ENCODE peak calls at places on chromosome 1, in four cellular contexts. Y, W, T and I are unnamed samples.
A peak's percentile ranks its signal among the peaks of the same experiment; 100 is the strongest.

GRCh38 chr1:203789966-203790365 is 5.5 kb upstream of the ZBED6 start:
- DNase-seq in W (no peak), T (no peak), Y (no peak), I (no peak)

GRCh38 chr1:150810958-150811676 is 3.1 kb upstream of the CTSK start:
- DNase-seq in T (no peak), Y (no peak), W (no peak), I (no peak)

GRCh38 chr1:110407260-110408210 is at the start of gene LAMTOR5:
- DNase-seq in T (peak; percentile 95), W (peak; percentile 85), Y (peak; percentile 85), I (peak; percentile 84)

GRCh38 chr1:183847646-183848045 is 42.7 kb downstream of the RGL1 start:
- DNase-seq in W (no peak), Y (no peak), T (no peak), I (no peak)

GRCh38 chr1:201716742-201717135 is 112.2 kb upstream of the IPO9 start:
- DNase-seq in Y (no peak), T (no peak), W (no peak), I (no peak)

GRCh38 chr1:145878724-145879123 is 6.9 kb downstream of the ANKRD35 start:
- DNase-seq in W (no peak), T (no peak), Y (no peak), I (no peak)

GRCh38 chr1:212674872-212675271 is 24.8 kb downstream of the BATF3 start:
- DNase-seq in W (no peak), Y (no peak), T (no peak), I (no peak)

GRCh38 chr1:36463404-36463772 is 796 bp downstream of the MRPS15 start:
- DNase-seq in W (no peak), T (no peak), Y (no peak), I (no peak)

GRCh38 chr1:64965239-64966157 is 851 bp downstream of the JAK1 start:
- DNase-seq in T (peak; percentile 79), Y (peak; percentile 57), W (peak; percentile 72), I (peak; percentile 82)

GRCh38 chr1:19610282-19610978 is 33.7 kb upstream of the NBL1 start:
- DNase-seq in T (no peak), Y (no peak), W (no peak), I (no peak)

GRCh38 chr1:21552715-21553114 is 43.5 kb downstream of the ALPL start:
- DNase-seq in Y (no peak), T (no peak), W (no peak), I (no peak)

GRCh38 chr1:119681560-119681959 is 30.2 kb upstream of the PHGDH start:
- DNase-seq in W (no peak), Y (no peak), T (no peak), I (no peak)

GRCh38 chr1:77926561-77927357 is 38.3 kb downstream of the NEXN start:
- DNase-seq in W (no peak), T (no peak), Y (no peak), I (no peak)

GRCh38 chr1:26965628-26966027 is 5.4 kb upstream of the KDF1 start:
- DNase-seq in T (no peak), Y (no peak), W (no peak), I (no peak)

GRCh38 chr1:201791051-201791774 is 37.7 kb upstream of the IPO9 start:
- DNase-seq in W (no peak), Y (peak; percentile 6), T (no peak), I (no peak)

GRCh38 chr1:242146640-242147039 is 147.7 kb upstream of the MAP1LC3C start:
- DNase-seq in T (no peak), Y (no peak), W (no peak), I (no peak)

GRCh38 chr1:241714321-241715218 is 62.5 kb downstream of the WDR64 start:
- DNase-seq in W (no peak), Y (no peak), T (no peak), I (no peak)

GRCh38 chr1:204102719-204103118 is 29.8 kb downstream of the SOX13 start:
- DNase-seq in Y (no peak), T (no peak), W (no peak), I (no peak)

GRCh38 chr1:167561753-167562152 is 8.2 kb upstream of the CREG1 start:
- DNase-seq in Y (no peak), T (no peak), W (no peak), I (no peak)

GRCh38 chr1:13730751-13731482 is 30.9 kb downstream of the PRDM2 start:
- DNase-seq in Y (no peak), T (no peak), W (peak; percentile 71), I (peak; percentile 79)

GRCh38 chr1:20302093-20302471 is 11.4 kb downstream of the VWA5B1 start:
- DNase-seq in T (no peak), W (no peak), Y (no peak), I (no peak)

GRCh38 chr1:144101397-144102050 is 129.7 kb upstream of the FAM72C start:
- DNase-seq in T (peak; percentile 78), Y (no peak), W (peak; percentile 11), I (peak; percentile 13)

GRCh38 chr1:220368352-220369265 is 96.4 kb upstream of the RAB3GAP2 start:
- DNase-seq in W (no peak), Y (no peak), T (no peak), I (no peak)

GRCh38 chr1:31987231-31987630 is 26.4 kb upstream of the KHDRBS1 start:
- DNase-seq in T (no peak), Y (no peak), W (no peak), I (no peak)

GRCh38 chr1:17527036-17527914 is 12.2 kb upstream of the ARHGEF10L start:
- DNase-seq in T (no peak), Y (no peak), W (no peak), I (no peak)

GRCh38 chr1:80375662-80376061 is 1369.1 kb upstream of the ADGRL4 start:
- DNase-seq in T (no peak), Y (no peak), W (no peak), I (no peak)

GRCh38 chr1:94803106-94803505 is 17.1 kb upstream of the SLC44A3 start:
- DNase-seq in T (no peak), Y (no peak), W (no peak), I (no peak)

GRCh38 chr1:226060976-226061792 is 1.3 kb upstream of the H3-3A start:
- DNase-seq in Y (no peak), W (no peak), T (no peak), I (no peak)

GRCh38 chr1:226548281-226549093 is at the start of gene STUM:
- DNase-seq in T (no peak), Y (peak; percentile 62), W (no peak), I (no peak)

GRCh38 chr1:235933483-235934116 is 66.9 kb upstream of the LYST start:
- DNase-seq in W (no peak), T (no peak), Y (peak; percentile 7), I (no peak)

GRCh38 chr1:28147264-28148094 is 29.0 kb downstream of the PTAFR start:
- DNase-seq in T (no peak), W (no peak), Y (no peak), I (no peak)

GRCh38 chr1:17574502-17574901 is 35.0 kb downstream of the ARHGEF10L start:
- DNase-seq in Y (no peak), T (no peak), W (no peak), I (no peak)